ENCODE peak calls at places on chromosomes 12 and 14, in six cellular contexts. One of them, this sample, is unnamed.

GRCh38 chr14:104977681-104978647 is at the start of gene AHNAK2:
- DNase-seq in Panc1: no peak
- DNase-seq in transverse colon: peak; percentile 79
- DNase-seq in HCT116: peak; percentile 68
- DNase-seq in HepG2: peak; percentile 69
- DNase-seq in breast epithelium: peak; percentile 71
- DNase-seq in this sample: peak; percentile 87

GRCh38 chr14:49972199-49972671 is 79.4 kb downstream of the ARF6 start:
- DNase-seq in HepG2: no peak
- DNase-seq in HCT116: no peak
- DNase-seq in Panc1: peak; percentile 51
- DNase-seq in transverse colon: peak; percentile 67
- DNase-seq in breast epithelium: no peak
- DNase-seq in this sample: no peak

GRCh38 chr14:104462651-104463630 is 116.6 kb upstream of the C14orf180 start:
- DNase-seq in HCT116: no peak
- DNase-seq in HepG2: no peak
- DNase-seq in breast epithelium: no peak
- DNase-seq in Panc1: no peak
- DNase-seq in transverse colon: no peak
- DNase-seq in this sample: no peak

GRCh38 chr12:977163-977562 is 13.9 kb upstream of the ERC1 start:
- DNase-seq in HepG2: no peak
- DNase-seq in HCT116: no peak
- DNase-seq in transverse colon: no peak
- DNase-seq in breast epithelium: no peak
- DNase-seq in Panc1: no peak
- DNase-seq in this sample: no peak

GRCh38 chr14:74655597-74656389 is 43.8 kb upstream of the LTBP2 start:
- DNase-seq in breast epithelium: no peak
- DNase-seq in transverse colon: no peak
- DNase-seq in HCT116: no peak
- DNase-seq in HepG2: no peak
- DNase-seq in Panc1: no peak
- DNase-seq in this sample: no peak

GRCh38 chr14:59009967-59010366 is 178.5 kb upstream of the DAAM1 start:
- DNase-seq in HepG2: peak; percentile 87
- DNase-seq in transverse colon: no peak
- DNase-seq in HCT116: no peak
- DNase-seq in breast epithelium: no peak
- DNase-seq in Panc1: no peak
- DNase-seq in this sample: no peak

GRCh38 chr14:55926007-55926406 is 192.2 kb upstream of the PELI2 start:
- DNase-seq in HCT116: no peak
- DNase-seq in breast epithelium: no peak
- DNase-seq in Panc1: no peak
- DNase-seq in transverse colon: no peak
- DNase-seq in HepG2: peak; percentile 56
- DNase-seq in this sample: no peak

GRCh38 chr14:65433157-65433556 is 20.6 kb downstream of the FUT8 start:
- DNase-seq in Panc1: no peak
- DNase-seq in HepG2: no peak
- DNase-seq in breast epithelium: no peak
- DNase-seq in transverse colon: no peak
- DNase-seq in HCT116: no peak
- DNase-seq in this sample: no peak

GRCh38 chr12:25322918-25323773 is 72.4 kb upstream of the KRAS start:
- DNase-seq in Panc1: no peak
- DNase-seq in HepG2: no peak
- DNase-seq in transverse colon: no peak
- DNase-seq in breast epithelium: no peak
- DNase-seq in HCT116: no peak
- DNase-seq in this sample: no peak

GRCh38 chr12:31324845-31325523 is 966 bp downstream of the SINHCAF start:
- DNase-seq in HepG2: no peak
- DNase-seq in Panc1: no peak
- DNase-seq in breast epithelium: peak; percentile 63
- DNase-seq in HCT116: no peak
- DNase-seq in transverse colon: peak; percentile 61
- DNase-seq in this sample: peak; percentile 92

GRCh38 chr14:99281396-99281795 is 9.4 kb upstream of the BCL11B start:
- DNase-seq in HepG2: no peak
- DNase-seq in Panc1: no peak
- DNase-seq in HCT116: no peak
- DNase-seq in breast epithelium: no peak
- DNase-seq in transverse colon: no peak
- DNase-seq in this sample: no peak

GRCh38 chr14:56812364-56813103 is 2.3 kb upstream of the OTX2 start:
- DNase-seq in HepG2: no peak
- DNase-seq in Panc1: no peak
- DNase-seq in HCT116: no peak
- DNase-seq in breast epithelium: no peak
- DNase-seq in transverse colon: no peak
- DNase-seq in this sample: no peak

GRCh38 chr12:96416033-96416790 is 16.0 kb upstream of the CDK17 start:
- DNase-seq in Panc1: no peak
- DNase-seq in HepG2: peak; percentile 21
- DNase-seq in breast epithelium: no peak
- DNase-seq in transverse colon: no peak
- DNase-seq in HCT116: no peak
- DNase-seq in this sample: no peak

GRCh38 chr12:90925562-90925961 is 29.4 kb downstream of the CCER1 start:
- DNase-seq in HepG2: no peak
- DNase-seq in transverse colon: no peak
- DNase-seq in breast epithelium: no peak
- DNase-seq in Panc1: no peak
- DNase-seq in HCT116: no peak
- DNase-seq in this sample: no peak

GRCh38 chr12:117897379-117898161 is 71.2 kb downstream of the KSR2 start:
- DNase-seq in breast epithelium: no peak
- DNase-seq in transverse colon: no peak
- DNase-seq in Panc1: no peak
- DNase-seq in HepG2: no peak
- DNase-seq in HCT116: no peak
- DNase-seq in this sample: no peak

GRCh38 chr12:57864811-57865751 is 18.6 kb upstream of the CTDSP2 start:
- DNase-seq in HCT116: peak; percentile 32
- DNase-seq in transverse colon: peak; percentile 82
- DNase-seq in breast epithelium: peak; percentile 74
- DNase-seq in HepG2: no peak
- DNase-seq in Panc1: no peak
- DNase-seq in this sample: peak; percentile 89
- TF ChIP-seq POLR2AphosphoS5 in HCT116: peak; percentile 55
- TF ChIP-seq POLR2AphosphoS5 in transverse colon: peak; percentile 77
- TF ChIP-seq POLR2AphosphoS5 in breast epithelium: peak; percentile 57
- TF ChIP-seq POLR2AphosphoS5 in HepG2: no peak
- TF ChIP-seq POLR2AphosphoS5 in Panc1: peak; percentile 85
- TF ChIP-seq POLR2AphosphoS5 in this sample: peak; percentile 10

GRCh38 chr12:95117178-95117599 is 43.8 kb upstream of the NR2C1 start:
- DNase-seq in Panc1: no peak
- DNase-seq in HepG2: peak; percentile 70
- DNase-seq in HCT116: peak; percentile 64
- DNase-seq in breast epithelium: no peak
- DNase-seq in transverse colon: peak; percentile 66
- DNase-seq in this sample: no peak
- H3K27ac ChIP-seq in Panc1: peak overlapping the region; percentile 57
- H3K27ac ChIP-seq in HepG2: no peak overlapping the region
- H3K27ac ChIP-seq in HCT116: peak overlapping the region; percentile 5
- H3K27ac ChIP-seq in breast epithelium: no peak overlapping the region
- H3K27ac ChIP-seq in transverse colon: peak overlapping the region; percentile 30
- H3K27ac ChIP-seq in this sample: peak overlapping the region; percentile 27

DNA sequence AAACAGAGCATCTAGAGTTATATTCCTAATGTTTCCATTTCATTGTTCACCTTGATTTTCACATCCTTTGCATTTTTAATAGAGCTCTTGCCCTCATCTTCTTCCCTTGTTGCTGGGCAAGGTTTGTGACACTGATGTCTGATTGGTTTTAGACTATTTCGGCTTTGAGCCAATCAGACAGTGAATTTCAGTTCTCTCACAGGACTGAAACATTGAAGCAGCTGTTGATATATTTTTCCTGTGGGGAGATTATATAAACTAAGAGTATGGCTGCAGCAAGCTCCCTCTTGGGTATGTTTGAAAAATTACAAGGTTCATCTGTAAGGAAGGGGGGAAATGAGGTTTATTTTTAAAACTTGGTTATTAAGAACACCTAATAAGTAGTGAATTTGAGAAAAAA is 51.2 kb downstream of the ATF7IP start:
- DNase-seq in HepG2: peak; percentile 33
- DNase-seq in HCT116: no peak
- DNase-seq in breast epithelium: no peak
- DNase-seq in Panc1: no peak
- DNase-seq in transverse colon: no peak
- DNase-seq in this sample: no peak
- TF ChIP-seq CTCF in HepG2: no peak
- TF ChIP-seq CTCF in HCT116: no peak
- TF ChIP-seq CTCF in breast epithelium: no peak
- TF ChIP-seq CTCF in Panc1: peak; percentile 15
- TF ChIP-seq CTCF in transverse colon: peak; percentile 8
- TF ChIP-seq CTCF in this sample: peak; percentile 23

DNA sequence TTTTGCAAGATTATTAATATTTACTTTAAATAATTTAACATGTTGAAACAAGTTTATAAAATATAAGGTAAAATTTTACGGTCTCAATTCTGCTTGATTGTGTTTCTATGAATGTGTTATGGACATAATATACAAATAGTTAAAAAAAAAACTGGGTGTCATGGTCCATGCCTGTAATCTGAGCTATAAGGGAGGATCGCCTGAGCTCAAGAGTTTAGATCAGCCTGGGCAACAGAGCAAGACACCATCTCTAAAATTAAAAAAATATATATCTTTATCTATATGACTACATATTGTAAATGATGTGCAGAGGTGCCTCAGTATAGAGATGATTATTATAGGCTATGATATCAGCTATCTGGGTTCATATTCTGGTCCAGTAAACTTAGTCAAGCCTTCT is 9.9 kb downstream of the PAPOLA start:
- DNase-seq in transverse colon: no peak
- DNase-seq in Panc1: no peak
- DNase-seq in HepG2: no peak
- DNase-seq in breast epithelium: no peak
- DNase-seq in HCT116: no peak
- DNase-seq in this sample: no peak
- TF ChIP-seq POLR2AphosphoS5 in transverse colon: no peak
- TF ChIP-seq POLR2AphosphoS5 in Panc1: no peak
- TF ChIP-seq POLR2AphosphoS5 in HepG2: no peak
- TF ChIP-seq POLR2AphosphoS5 in breast epithelium: no peak
- TF ChIP-seq POLR2AphosphoS5 in HCT116: no peak
- TF ChIP-seq POLR2AphosphoS5 in this sample: no peak

DNA sequence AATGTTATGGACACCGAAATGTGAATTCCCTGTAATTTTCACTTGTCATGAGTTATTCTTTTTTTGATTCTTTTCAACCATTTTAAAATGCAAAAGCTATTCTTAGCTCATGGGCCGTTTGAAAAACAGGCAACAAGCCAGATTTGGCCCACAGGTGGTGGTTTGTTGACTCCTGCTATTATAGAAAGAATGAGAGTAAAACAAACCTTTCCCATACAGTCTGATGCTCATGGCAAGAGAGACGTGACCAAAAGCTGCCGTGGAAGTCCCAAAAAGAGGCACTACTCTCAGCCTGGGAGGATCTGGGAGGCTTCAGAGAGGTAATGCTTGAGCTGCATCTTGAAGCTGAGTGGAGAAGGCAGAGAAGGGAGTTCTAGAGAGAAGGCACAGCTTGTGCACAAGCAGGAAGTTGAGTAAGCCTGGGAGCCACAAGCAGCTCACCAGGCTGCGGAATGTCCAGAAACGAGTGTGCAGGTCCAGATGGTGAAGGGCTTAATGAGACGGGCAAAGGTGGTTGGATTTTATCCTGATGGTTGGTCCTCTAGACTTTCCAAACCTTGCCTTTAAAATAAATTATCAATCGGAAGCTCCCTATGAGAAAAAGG is 9.6 kb downstream of the PLXNC1 start:
- DNase-seq in breast epithelium: no peak
- DNase-seq in transverse colon: peak; percentile 34
- DNase-seq in Panc1: no peak
- DNase-seq in HepG2: no peak
- DNase-seq in HCT116: no peak
- DNase-seq in this sample: no peak
- H3K27ac ChIP-seq in breast epithelium: no peak overlapping the region
- H3K27ac ChIP-seq in transverse colon: no peak overlapping the region
- H3K27ac ChIP-seq in Panc1: no peak overlapping the region
- H3K27ac ChIP-seq in HepG2: no peak overlapping the region
- H3K27ac ChIP-seq in HCT116: no peak overlapping the region
- H3K27ac ChIP-seq in this sample: peak overlapping the region; percentile 72

GRCh38 chr12:75725505-75726120 is 214.2 kb upstream of the KRR1 start:
- DNase-seq in breast epithelium: no peak
- DNase-seq in HepG2: no peak
- DNase-seq in HCT116: peak; percentile 89
- DNase-seq in Panc1: no peak
- DNase-seq in transverse colon: no peak
- DNase-seq in this sample: no peak
- TF ChIP-seq CTCF in breast epithelium: no peak
- TF ChIP-seq CTCF in HepG2: no peak
- TF ChIP-seq CTCF in HCT116: no peak
- TF ChIP-seq CTCF in Panc1: peak; percentile 37
- TF ChIP-seq CTCF in transverse colon: no peak
- TF ChIP-seq CTCF in this sample: no peak

This sample was measured in spleen.